ENCODE peak calls at places on chromosomes 3 and 15, in eight cellular contexts. One of them, this sample, is unnamed.

GRCh38 chr3:107404727-107405519 is 27.7 kb downstream of the CCDC54 start:
- DNase-seq in adrenal gland: no peak
- DNase-seq in substantia nigra: no peak
- DNase-seq in aorta: no peak
- DNase-seq in heart right ventricle: no peak
- DNase-seq in psoas muscle: no peak
- DNase-seq in thoracic aorta: no peak
- DNase-seq in mesendoderm: no peak
- DNase-seq in this sample: no peak

GRCh38 chr3:72748659-72749058 is 99.6 kb downstream of the SHQ1 start:
- DNase-seq in adrenal gland: no peak
- DNase-seq in substantia nigra: no peak
- DNase-seq in aorta: no peak
- DNase-seq in heart right ventricle: no peak
- DNase-seq in psoas muscle: no peak
- DNase-seq in thoracic aorta: no peak
- DNase-seq in mesendoderm: no peak
- DNase-seq in this sample: no peak

GRCh38 chr15:91520848-91521247 is 332.7 kb upstream of the SLCO3A1 start:
- DNase-seq in adrenal gland: no peak
- DNase-seq in substantia nigra: no peak
- DNase-seq in aorta: no peak
- DNase-seq in heart right ventricle: no peak
- DNase-seq in psoas muscle: no peak
- DNase-seq in thoracic aorta: no peak
- DNase-seq in mesendoderm: no peak
- DNase-seq in this sample: no peak

GRCh38 chr15:91380114-91380513 is 280.1 kb downstream of the SV2B start:
- DNase-seq in adrenal gland: no peak
- DNase-seq in substantia nigra: no peak
- DNase-seq in aorta: no peak
- DNase-seq in heart right ventricle: no peak
- DNase-seq in psoas muscle: no peak
- DNase-seq in thoracic aorta: no peak
- DNase-seq in mesendoderm: no peak
- DNase-seq in this sample: no peak

GRCh38 chr15:56523521-56523920 is 58.6 kb upstream of the MNS1 start:
- DNase-seq in adrenal gland: no peak
- DNase-seq in substantia nigra: no peak
- DNase-seq in aorta: no peak
- DNase-seq in heart right ventricle: no peak
- DNase-seq in psoas muscle: no peak
- DNase-seq in thoracic aorta: no peak
- DNase-seq in mesendoderm: no peak
- DNase-seq in this sample: no peak

GRCh38 chr3:52986938-52987337 is 58.9 kb downstream of the SFMBT1 start:
- DNase-seq in adrenal gland: no peak
- DNase-seq in substantia nigra: no peak
- DNase-seq in aorta: no peak
- DNase-seq in heart right ventricle: no peak
- DNase-seq in psoas muscle: no peak
- DNase-seq in thoracic aorta: no peak
- DNase-seq in mesendoderm: peak
- DNase-seq in this sample: no peak

GRCh38 chr3:30505866-30506517 is 100.4 kb upstream of the TGFBR2 start:
- DNase-seq in adrenal gland: no peak
- DNase-seq in substantia nigra: no peak
- DNase-seq in aorta: no peak
- DNase-seq in heart right ventricle: no peak
- DNase-seq in psoas muscle: no peak
- DNase-seq in thoracic aorta: no peak
- DNase-seq in mesendoderm: no peak
- DNase-seq in this sample: no peak

GRCh38 chr3:129304141-129304540 is 25.5 kb downstream of the HMCES start:
- DNase-seq in adrenal gland: no peak
- DNase-seq in substantia nigra: no peak
- DNase-seq in aorta: no peak
- DNase-seq in heart right ventricle: no peak
- DNase-seq in psoas muscle: no peak
- DNase-seq in thoracic aorta: no peak
- DNase-seq in mesendoderm: peak
- DNase-seq in this sample: no peak

GRCh38 chr3:54949491-54950044 is 21.7 kb upstream of the LRTM1 start:
- DNase-seq in adrenal gland: no peak
- DNase-seq in substantia nigra: no peak
- DNase-seq in aorta: no peak
- DNase-seq in heart right ventricle: no peak
- DNase-seq in psoas muscle: no peak
- DNase-seq in thoracic aorta: no peak
- DNase-seq in mesendoderm: no peak
- DNase-seq in this sample: no peak

GRCh38 chr3:98359993-98360675 is 6.5 kb downstream of the OR5K4 start:
- DNase-seq in adrenal gland: no peak
- DNase-seq in substantia nigra: no peak
- DNase-seq in aorta: no peak
- DNase-seq in heart right ventricle: no peak
- DNase-seq in psoas muscle: no peak
- DNase-seq in thoracic aorta: no peak
- DNase-seq in mesendoderm: peak
- DNase-seq in this sample: no peak

GRCh38 chr3:112514527-112515128 is 15.4 kb upstream of the BTLA start:
- DNase-seq in adrenal gland: no peak
- DNase-seq in substantia nigra: no peak
- DNase-seq in aorta: no peak
- DNase-seq in heart right ventricle: no peak
- DNase-seq in psoas muscle: no peak
- DNase-seq in thoracic aorta: no peak
- DNase-seq in mesendoderm: no peak
- DNase-seq in this sample: no peak

GRCh38 chr15:56871180-56871579 is 47.3 kb upstream of the TCF12 start:
- DNase-seq in adrenal gland: no peak
- DNase-seq in substantia nigra: no peak
- DNase-seq in aorta: no peak
- DNase-seq in heart right ventricle: no peak
- DNase-seq in psoas muscle: no peak
- DNase-seq in thoracic aorta: no peak
- DNase-seq in mesendoderm: peak
- DNase-seq in this sample: no peak

GRCh38 chr3:57971975-57972374 is 36.2 kb upstream of the FLNB start:
- DNase-seq in adrenal gland: no peak
- DNase-seq in substantia nigra: no peak
- DNase-seq in aorta: no peak
- DNase-seq in heart right ventricle: peak
- DNase-seq in psoas muscle: no peak
- DNase-seq in thoracic aorta: no peak
- DNase-seq in mesendoderm: no peak
- DNase-seq in this sample: no peak

GRCh38 chr15:28944286-28944685 is 58.5 kb downstream of the APBA2 start:
- DNase-seq in adrenal gland: no peak
- DNase-seq in substantia nigra: no peak
- DNase-seq in aorta: peak
- DNase-seq in heart right ventricle: no peak
- DNase-seq in psoas muscle: no peak
- DNase-seq in thoracic aorta: no peak
- DNase-seq in mesendoderm: no peak
- DNase-seq in this sample: no peak

GRCh38 chr3:184726497-184726896 is 14.6 kb upstream of the MAGEF1 start:
- DNase-seq in adrenal gland: no peak
- DNase-seq in substantia nigra: no peak
- DNase-seq in aorta: no peak
- DNase-seq in heart right ventricle: no peak
- DNase-seq in psoas muscle: no peak
- DNase-seq in thoracic aorta: no peak
- DNase-seq in mesendoderm: no peak
- DNase-seq in this sample: peak

GRCh38 chr3:40800343-40800742 is 275.6 kb downstream of the ZNF621 start:
- DNase-seq in adrenal gland: peak
- DNase-seq in substantia nigra: no peak
- DNase-seq in aorta: peak
- DNase-seq in heart right ventricle: peak
- DNase-seq in psoas muscle: peak
- DNase-seq in thoracic aorta: no peak
- DNase-seq in mesendoderm: peak
- DNase-seq in this sample: no peak

GRCh38 chr3:45943207-45943846 is at the start of gene CXCR6:
- DNase-seq in adrenal gland: no peak
- DNase-seq in substantia nigra: no peak
- DNase-seq in aorta: no peak
- DNase-seq in heart right ventricle: no peak
- DNase-seq in psoas muscle: no peak
- DNase-seq in thoracic aorta: no peak
- DNase-seq in mesendoderm: no peak
- DNase-seq in this sample: peak

GRCh38 chr15:35827949-35828348 is 282.0 kb upstream of the DPH6 start:
- DNase-seq in adrenal gland: no peak
- DNase-seq in substantia nigra: no peak
- DNase-seq in aorta: no peak
- DNase-seq in heart right ventricle: no peak
- DNase-seq in psoas muscle: no peak
- DNase-seq in thoracic aorta: no peak
- DNase-seq in mesendoderm: no peak
- DNase-seq in this sample: no peak

GRCh38 chr3:191795196-191795595 is 334.2 kb downstream of the PYDC2 start:
- DNase-seq in adrenal gland: no peak
- DNase-seq in substantia nigra: no peak
- DNase-seq in aorta: no peak
- DNase-seq in heart right ventricle: no peak
- DNase-seq in psoas muscle: no peak
- DNase-seq in thoracic aorta: no peak
- DNase-seq in mesendoderm: no peak
- DNase-seq in this sample: no peak

GRCh38 chr3:133988631-133989161 is 41.0 kb downstream of the SLCO2A1 start:
- DNase-seq in adrenal gland: no peak
- DNase-seq in substantia nigra: no peak
- DNase-seq in aorta: no peak
- DNase-seq in heart right ventricle: no peak
- DNase-seq in psoas muscle: no peak
- DNase-seq in thoracic aorta: no peak
- DNase-seq in mesendoderm: peak
- DNase-seq in this sample: no peak

GRCh38 chr15:68559342-68560310 is 19.2 kb upstream of the CORO2B start:
- DNase-seq in adrenal gland: peak
- DNase-seq in substantia nigra: peak
- DNase-seq in aorta: peak
- DNase-seq in heart right ventricle: peak
- DNase-seq in psoas muscle: peak
- DNase-seq in thoracic aorta: no peak
- DNase-seq in mesendoderm: peak
- DNase-seq in this sample: peak

DNA sequence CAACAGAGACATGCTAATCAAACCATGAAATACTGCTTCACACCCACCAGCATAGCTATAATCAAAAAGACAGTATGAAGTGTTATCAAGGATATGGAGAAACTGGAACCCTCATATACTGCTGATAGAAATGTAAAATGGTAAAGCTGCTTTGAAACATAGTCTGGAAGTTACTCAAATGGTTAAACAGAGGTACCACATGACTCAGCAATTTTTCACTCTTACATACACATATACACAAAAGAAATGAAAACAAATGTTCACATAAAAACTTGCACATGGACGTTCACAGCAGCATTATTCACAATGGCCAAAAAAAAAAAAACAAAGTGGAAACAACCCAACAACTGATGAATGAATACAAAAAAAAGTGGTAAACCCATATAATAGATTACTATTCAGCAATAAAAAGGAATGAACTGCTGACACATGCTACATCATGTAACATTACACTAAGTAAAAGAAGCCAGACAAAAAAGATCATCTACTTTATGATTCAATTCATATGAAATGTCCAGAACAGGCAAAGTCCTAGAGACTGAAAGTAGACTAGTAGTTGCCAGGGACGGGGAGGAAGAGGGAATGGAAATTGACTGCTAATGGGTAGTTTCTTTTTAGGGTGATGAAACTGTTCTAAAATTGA is 23.2 kb downstream of the ZNF148 start:
- DNase-seq in adrenal gland: no peak
- DNase-seq in substantia nigra: no peak
- DNase-seq in aorta: no peak
- DNase-seq in heart right ventricle: no peak
- DNase-seq in psoas muscle: no peak
- DNase-seq in thoracic aorta: no peak
- DNase-seq in mesendoderm: no peak
- DNase-seq in this sample: no peak
- H3K27ac ChIP-seq in adrenal gland: no peak
- H3K27ac ChIP-seq in substantia nigra: no peak
- H3K27ac ChIP-seq in aorta: no peak
- H3K27ac ChIP-seq in heart right ventricle: no peak
- H3K27ac ChIP-seq in psoas muscle: no peak
- H3K27ac ChIP-seq in thoracic aorta: no peak
- H3K27ac ChIP-seq in mesendoderm: no peak
- H3K27ac ChIP-seq in this sample: no peak

GRCh38 chr3:5194801-5195509 is 7.4 kb downstream of the EDEM1 start:
- DNase-seq in adrenal gland: peak
- DNase-seq in substantia nigra: no peak
- DNase-seq in aorta: no peak
- DNase-seq in heart right ventricle: no peak
- DNase-seq in psoas muscle: no peak
- DNase-seq in thoracic aorta: no peak
- DNase-seq in mesendoderm: peak
- DNase-seq in this sample: no peak
- H3K27ac ChIP-seq in adrenal gland: peak
- H3K27ac ChIP-seq in substantia nigra: no peak
- H3K27ac ChIP-seq in aorta: no peak
- H3K27ac ChIP-seq in heart right ventricle: no peak
- H3K27ac ChIP-seq in psoas muscle: peak
- H3K27ac ChIP-seq in thoracic aorta: no peak
- H3K27ac ChIP-seq in mesendoderm: no peak
- H3K27ac ChIP-seq in this sample: no peak

GRCh38 chr3:100957407-100958100 is 35.7 kb downstream of the ABI3BP start:
- DNase-seq in adrenal gland: no peak
- DNase-seq in substantia nigra: no peak
- DNase-seq in aorta: no peak
- DNase-seq in heart right ventricle: no peak
- DNase-seq in psoas muscle: no peak
- DNase-seq in thoracic aorta: no peak
- DNase-seq in mesendoderm: no peak
- DNase-seq in this sample: no peak
- H3K27ac ChIP-seq in adrenal gland: no peak
- H3K27ac ChIP-seq in substantia nigra: no peak
- H3K27ac ChIP-seq in aorta: no peak
- H3K27ac ChIP-seq in heart right ventricle: peak
- H3K27ac ChIP-seq in psoas muscle: no peak
- H3K27ac ChIP-seq in thoracic aorta: no peak
- H3K27ac ChIP-seq in mesendoderm: no peak
- H3K27ac ChIP-seq in this sample: no peak

GRCh38 chr3:66812126-66812525 is 186.0 kb upstream of the KBTBD8 start:
- DNase-seq in adrenal gland: no peak
- DNase-seq in substantia nigra: no peak
- DNase-seq in aorta: no peak
- DNase-seq in heart right ventricle: no peak
- DNase-seq in psoas muscle: no peak
- DNase-seq in thoracic aorta: no peak
- DNase-seq in mesendoderm: no peak
- DNase-seq in this sample: no peak
- H3K27ac ChIP-seq in adrenal gland: no peak
- H3K27ac ChIP-seq in substantia nigra: no peak
- H3K27ac ChIP-seq in aorta: no peak
- H3K27ac ChIP-seq in heart right ventricle: no peak
- H3K27ac ChIP-seq in psoas muscle: no peak
- H3K27ac ChIP-seq in thoracic aorta: no peak
- H3K27ac ChIP-seq in mesendoderm: no peak
- H3K27ac ChIP-seq in this sample: no peak

This sample was measured in CD8-positive, alpha-beta T cell.